ENCODE peak calls at places on chromosome 6, in five cellular contexts. L, Y, S, T and Z are unnamed samples.

GRCh38 chr6:38192011-38192410 is 372.5 kb downstream of the ZFAND3 start:
- DNase-seq in T (no peak), L (no peak), S (no peak), Y (no peak), Z (no peak)

GRCh38 chr6:3039384-3039783 is 28.9 kb upstream of the RIPK1 start:
- DNase-seq in L (no peak), Y (no peak), S (no peak), T (no peak), Z (no peak)

GRCh38 chr6:158285321-158285960 is 26.8 kb upstream of the TULP4 start:
- DNase-seq in Y (no peak), S (no peak), L (no peak), T (no peak), Z (no peak)

GRCh38 chr6:293185-294174 is 1.2 kb downstream of the DUSP22 start:
- DNase-seq in L (no peak), Y (no peak), T (no peak), S (peak), Z (no peak)

GRCh38 chr6:168284187-168284586 is 35.4 kb downstream of the DACT2 start:
- DNase-seq in L (no peak), Y (no peak), T (no peak), S (no peak), Z (no peak)

GRCh38 chr6:41511443-41512060 is 34.6 kb upstream of the FOXP4 start:
- DNase-seq in S (no peak), Y (no peak), L (no peak), T (no peak), Z (no peak)

GRCh38 chr6:119533603-119534279 is 184.2 kb upstream of the MAN1A1 start:
- DNase-seq in T (no peak), S (peak), L (peak), Y (peak), Z (peak)

GRCh38 chr6:111427341-111428116 is 55.5 kb downstream of the REV3L start:
- DNase-seq in L (no peak), Y (peak), S (peak), T (no peak), Z (peak)

GRCh38 chr6:99241905-99242534 is 107.5 kb downstream of the FAXC start:
- DNase-seq in Y (peak), S (peak), L (no peak), T (no peak), Z (peak)

GRCh38 chr6:42142118-42142835 is at the start of gene C6orf132:
- DNase-seq in L (peak), Y (no peak), T (no peak), S (peak), Z (no peak)

GRCh38 chr6:145241039-145241438 is 494.3 kb downstream of the EPM2A start:
- DNase-seq in Y (no peak), S (peak), L (no peak), T (no peak), Z (no peak)

GRCh38 chr6:105711216-105711615 is 308.3 kb upstream of the PREP start:
- DNase-seq in T (no peak), Y (no peak), L (no peak), S (no peak), Z (no peak)